ENCODE peak calls at places on chromosomes 13 and 19, in four cellular contexts. N, K, O and W are unnamed samples.

GRCh38 chr19:38196948-38197656 is 26.9 kb downstream of the DPF1 start:
- DNase-seq in N (no peak), K (no peak), O (no peak), W (no peak)

GRCh38 chr13:105412171-105412570 is 1123.3 kb downstream of the EFNB2 start:
- DNase-seq in N (no peak), K (no peak), O (no peak), W (no peak)

GRCh38 chr19:17234911-17235617 is 9.0 kb downstream of the OCEL1 start:
- DNase-seq in N (no peak), K (peak), O (no peak), W (no peak)

GRCh38 chr13:59301166-59301551 is 862.6 kb downstream of the DIAPH3 start:
- DNase-seq in N (no peak), K (no peak), O (no peak), W (no peak)

GRCh38 chr13:28355822-28356371 is 139.0 kb downstream of the FLT1 start:
- DNase-seq in N (no peak), K (peak), O (no peak), W (no peak)

GRCh38 chr13:104691765-104692164 is 1625.5 kb upstream of the SLC10A2 start:
- DNase-seq in N (no peak), K (no peak), O (no peak), W (no peak)

GRCh38 chr19:55590621-55591020 is 8.7 kb downstream of the FIZ1 start:
- DNase-seq in N (no peak), K (no peak), O (no peak), W (no peak)

GRCh38 chr13:41827507-41828213 is 133.2 kb downstream of the VWA8 start:
- DNase-seq in N (no peak), K (peak), O (no peak), W (no peak)

GRCh38 chr13:103004790-103005307 is 61.4 kb downstream of the SLC10A2 start:
- DNase-seq in N (peak), K (no peak), O (no peak), W (no peak)

GRCh38 chr19:49801966-49802661 is 11.0 kb downstream of the FUZ start:
- DNase-seq in N (peak), K (peak), O (no peak), W (peak)
- TF ChIP-seq CTCF in N (peak), K (peak), O (no peak), W (no peak)

DNA sequence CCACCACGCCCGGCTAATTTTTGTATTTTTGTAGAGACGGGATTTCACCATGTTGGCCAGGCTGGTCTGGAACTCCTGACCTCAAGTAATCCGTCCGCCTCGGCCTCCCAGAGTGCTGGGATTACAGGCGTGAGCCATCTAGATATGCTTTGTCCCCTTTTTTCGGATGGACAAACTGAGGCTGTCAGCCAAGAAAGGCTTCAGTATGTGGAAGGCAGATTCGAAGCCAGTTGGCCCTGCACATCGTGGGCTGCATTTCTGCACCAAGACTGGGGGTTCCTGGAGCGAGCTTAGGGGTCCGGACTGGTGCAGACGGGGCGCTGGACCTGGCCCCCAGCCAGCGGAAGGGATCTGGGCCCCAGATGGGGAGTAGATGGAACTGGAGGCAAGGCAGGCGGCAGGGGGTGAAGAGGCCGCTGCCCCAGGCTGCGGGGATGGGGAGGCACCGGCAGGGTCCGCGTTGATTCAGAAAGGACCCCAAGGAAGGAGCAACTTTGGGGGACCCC is 9.7 kb upstream of the JUND start:
- DNase-seq in N (no peak), K (no peak), O (no peak), W (no peak)
- TF ChIP-seq CTCF in N (peak), K (no peak), O (no peak), W (no peak)

DNA sequence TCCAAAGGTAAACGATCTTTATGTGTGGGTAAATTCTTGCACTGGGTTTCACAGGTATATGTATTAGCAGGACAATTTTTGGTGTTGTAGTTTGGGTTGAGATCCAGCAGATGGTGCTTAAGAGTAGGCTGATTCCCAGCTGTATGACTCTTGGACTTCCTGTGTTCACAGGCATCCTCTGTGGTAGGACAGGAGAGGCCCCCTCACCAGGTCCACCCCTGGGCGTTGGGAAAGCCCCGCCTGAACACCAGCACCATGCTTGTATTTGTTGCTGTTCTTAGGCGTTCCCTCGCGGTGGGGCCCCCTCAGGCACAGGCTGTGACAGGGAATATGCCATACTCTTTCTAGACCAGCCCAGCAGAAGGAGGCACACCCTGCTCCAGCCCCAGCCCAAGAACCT is 49.5 kb upstream of the PCDH17 start:
- DNase-seq in N (no peak), K (no peak), O (no peak), W (no peak)
- TF ChIP-seq CTCF in N (no peak), K (no peak), O (no peak), W (no peak)

DNA sequence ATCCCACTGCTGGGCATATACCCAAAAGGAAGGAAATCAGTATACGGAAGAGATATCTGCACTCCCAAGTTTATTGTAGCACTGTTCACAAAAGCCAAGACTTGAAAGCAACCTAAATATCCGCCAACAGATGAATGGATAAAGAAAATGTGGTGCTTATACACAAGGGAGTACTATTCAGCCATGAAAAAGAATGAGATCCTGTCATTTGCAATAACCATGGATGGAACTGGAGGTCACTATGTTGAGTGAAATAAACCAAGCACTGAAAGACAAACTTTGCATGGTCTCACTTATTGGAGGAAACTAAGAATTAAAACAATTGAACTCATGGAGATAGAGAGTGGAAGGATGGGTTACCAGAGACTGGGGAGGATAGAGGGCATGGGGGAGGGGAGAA is 6.5 kb upstream of the SIGLEC14 start:
- DNase-seq in N (no peak), K (no peak), O (no peak), W (no peak)
- TF ChIP-seq CTCF in N (no peak), K (no peak), O (no peak), W (no peak)

DNA sequence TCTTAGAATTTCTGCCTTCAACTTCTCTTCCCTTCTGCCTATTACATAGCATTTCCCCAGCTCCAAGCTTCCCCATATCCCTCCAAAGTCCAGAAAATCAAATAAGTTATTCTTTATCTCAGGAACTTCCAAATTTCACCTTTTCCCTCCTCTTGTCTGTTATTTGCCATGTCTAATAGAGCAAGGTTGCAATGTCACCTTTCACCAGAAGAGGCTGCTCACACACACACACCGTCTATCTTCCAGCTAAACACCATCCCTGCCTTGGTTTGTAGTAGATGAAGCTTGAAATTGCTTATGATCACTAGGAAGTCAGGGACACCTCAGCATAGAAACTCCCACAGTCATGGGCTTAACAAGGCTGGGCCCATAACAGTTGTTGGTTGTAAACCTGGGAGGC is 48.4 kb downstream of the ZNRF4 start:
- DNase-seq in N (no peak), K (peak), O (no peak), W (no peak)
- TF ChIP-seq CTCF in N (no peak), K (peak), O (no peak), W (no peak)